ENCODE peak calls at places on chromosome 12, in four cellular contexts. One of them, this sample, is unnamed.

GRCh38 chr12:101004891-101005290 is 205.1 kb downstream of the SLC5A8 start:
- DNase-seq in K562: no peak
- DNase-seq in GM12878: no peak
- DNase-seq in SK-N-SH: no peak
- DNase-seq in this sample: no peak

GRCh38 chr12:28027328-28027727 is 54.8 kb upstream of the PTHLH start:
- DNase-seq in K562: no peak
- DNase-seq in SK-N-SH: no peak
- DNase-seq in GM12878: no peak
- DNase-seq in this sample: no peak

GRCh38 chr12:119178544-119179334 is at the start of gene HSPB8:
- DNase-seq in K562: peak
- DNase-seq in SK-N-SH: peak
- DNase-seq in GM12878: no peak
- DNase-seq in this sample: peak

GRCh38 chr12:130658106-130658505 is 58.0 kb downstream of the RIMBP2 start:
- DNase-seq in GM12878: no peak
- DNase-seq in K562: no peak
- DNase-seq in SK-N-SH: no peak
- DNase-seq in this sample: no peak

GRCh38 chr12:123264642-123265041 is 7.0 kb downstream of the CDK2AP1 start:
- DNase-seq in SK-N-SH: peak
- DNase-seq in GM12878: no peak
- DNase-seq in K562: peak
- DNase-seq in this sample: peak

GRCh38 chr12:116346222-116346621 is 68.7 kb upstream of the MED13L start:
- DNase-seq in SK-N-SH: peak
- DNase-seq in K562: peak
- DNase-seq in GM12878: no peak
- DNase-seq in this sample: no peak

GRCh38 chr12:80598004-80598606 is 109.3 kb upstream of the MYF6 start:
- DNase-seq in GM12878: no peak
- DNase-seq in SK-N-SH: no peak
- DNase-seq in K562: no peak
- DNase-seq in this sample: peak

GRCh38 chr12:124323771-124324530 is 29.1 kb downstream of the RFLNA start:
- DNase-seq in SK-N-SH: no peak
- DNase-seq in K562: no peak
- DNase-seq in GM12878: no peak
- DNase-seq in this sample: no peak

GRCh38 chr12:42568952-42569916 is 20.3 kb downstream of the PRICKLE1 start:
- DNase-seq in SK-N-SH: no peak
- DNase-seq in GM12878: peak
- DNase-seq in K562: peak
- DNase-seq in this sample: no peak

GRCh38 chr12:68617160-68617926 is 6.6 kb downstream of the RAP1B start:
- DNase-seq in K562: no peak
- DNase-seq in GM12878: no peak
- DNase-seq in SK-N-SH: no peak
- DNase-seq in this sample: no peak

GRCh38 chr12:104360157-104360556 is 56.6 kb downstream of the EID3 start:
- DNase-seq in GM12878: no peak
- DNase-seq in SK-N-SH: no peak
- DNase-seq in K562: no peak
- DNase-seq in this sample: no peak

GRCh38 chr12:103677341-103677740 is 90.3 kb downstream of the STAB2 start:
- DNase-seq in SK-N-SH: no peak
- DNase-seq in K562: no peak
- DNase-seq in GM12878: no peak
- DNase-seq in this sample: peak

GRCh38 chr12:25970916-25971674 is 12.6 kb downstream of the RASSF8 start:
- DNase-seq in SK-N-SH: no peak
- DNase-seq in K562: no peak
- DNase-seq in GM12878: no peak
- DNase-seq in this sample: no peak

DNA sequence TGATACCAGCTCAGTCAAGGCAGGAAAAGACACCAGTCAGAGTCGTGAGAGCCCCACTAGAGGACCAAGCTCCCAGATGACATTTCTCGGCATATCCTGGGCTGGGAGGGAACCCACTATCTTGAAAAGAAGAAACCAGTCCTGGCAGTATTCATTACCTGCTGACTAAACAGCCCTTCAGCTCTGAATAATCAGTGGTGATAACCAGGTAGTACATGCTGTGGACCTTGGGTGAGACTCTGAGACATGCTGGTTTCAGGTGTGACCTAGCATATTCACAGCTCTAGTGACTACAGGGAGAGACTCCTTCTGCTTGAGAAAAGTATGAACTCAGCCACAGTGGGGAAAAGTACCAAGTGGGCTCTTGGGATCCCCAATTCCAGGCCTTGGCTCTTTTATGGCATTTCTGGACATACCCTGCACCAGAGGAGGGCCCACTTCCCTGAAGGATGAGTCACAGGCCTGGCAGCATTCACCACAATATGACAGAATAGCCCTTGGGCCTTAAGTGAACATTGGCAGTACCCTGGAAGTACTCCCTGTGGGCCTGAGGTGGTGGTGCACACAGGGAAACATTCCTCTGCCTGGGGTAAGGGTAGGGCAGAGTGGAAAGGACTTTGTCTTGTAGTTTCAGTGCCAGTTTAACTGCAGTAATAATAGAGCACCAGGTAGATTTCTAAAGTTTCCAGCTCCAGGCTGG is 82.6 kb upstream of the SLC38A4 start:
- DNase-seq in SK-N-SH: no peak
- DNase-seq in K562: no peak
- DNase-seq in GM12878: no peak
- DNase-seq in this sample: no peak
- TF ChIP-seq MAX in SK-N-SH: peak
- TF ChIP-seq MAX in K562: no peak
- TF ChIP-seq MAX in GM12878: no peak
- TF ChIP-seq MAX in this sample: no peak

GRCh38 chr12:92702754-92703679 is at the start of gene PLEKHG7:
- DNase-seq in SK-N-SH: no peak
- DNase-seq in GM12878: peak
- DNase-seq in K562: no peak
- DNase-seq in this sample: no peak
- TF ChIP-seq USF2 in SK-N-SH: no peak
- TF ChIP-seq USF2 in GM12878: no peak
- TF ChIP-seq USF2 in K562: no peak
- TF ChIP-seq USF2 in this sample: no peak

GRCh38 chr12:65707051-65707450 is 117.2 kb upstream of the HMGA2 start:
- DNase-seq in SK-N-SH: no peak
- DNase-seq in GM12878: no peak
- DNase-seq in K562: no peak
- DNase-seq in this sample: no peak
- TF ChIP-seq USF1 in SK-N-SH: no peak
- TF ChIP-seq USF1 in GM12878: no peak
- TF ChIP-seq USF1 in K562: no peak
- TF ChIP-seq USF1 in this sample: no peak

GRCh38 chr12:50637870-50638481 is 125.9 kb upstream of the ATF1 start:
- DNase-seq in K562: peak
- DNase-seq in SK-N-SH: peak
- DNase-seq in GM12878: no peak
- DNase-seq in this sample: no peak
- TF ChIP-seq MAX in K562: no peak
- TF ChIP-seq MAX in SK-N-SH: no peak
- TF ChIP-seq MAX in GM12878: no peak
- TF ChIP-seq MAX in this sample: no peak

DNA sequence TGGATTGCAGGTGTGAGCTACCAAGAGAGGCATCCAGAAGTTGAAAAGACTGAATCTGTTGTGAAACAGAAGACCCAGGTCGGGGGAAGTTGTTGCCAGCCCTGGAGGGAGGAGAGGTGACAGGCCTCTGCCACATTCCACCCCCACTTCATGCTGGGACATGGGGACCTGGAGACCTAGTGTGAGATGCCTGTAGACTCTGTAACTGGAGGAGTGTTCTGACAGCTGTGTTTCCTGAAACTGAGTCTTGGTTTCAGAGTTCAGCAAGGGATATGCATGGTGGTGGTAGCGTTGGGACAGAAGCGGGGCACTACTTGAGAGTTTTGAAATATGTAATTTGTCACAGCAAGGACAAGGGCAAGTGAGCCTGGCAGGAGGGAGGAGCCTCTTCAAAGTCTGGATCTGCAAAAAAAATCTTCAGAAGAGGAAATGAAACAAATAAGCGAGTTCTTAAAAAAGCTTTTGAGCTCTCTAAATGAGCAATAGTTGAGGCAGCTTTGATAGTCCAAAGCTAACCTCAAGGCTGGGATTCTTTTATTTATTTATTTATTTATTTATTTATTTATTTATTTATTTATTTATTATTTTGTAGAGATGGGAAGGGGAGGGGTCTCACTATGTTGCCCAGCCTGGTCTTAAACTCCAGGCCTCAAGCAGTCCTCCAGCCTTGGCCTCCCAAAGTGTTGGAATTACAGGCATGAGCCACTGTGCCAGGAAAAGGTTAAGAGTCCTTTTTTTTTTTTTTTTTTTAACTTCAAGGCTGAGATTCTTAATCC is 58.9 kb upstream of the EEA1 start:
- DNase-seq in SK-N-SH: no peak
- DNase-seq in GM12878: peak
- DNase-seq in K562: no peak
- DNase-seq in this sample: peak
- TF ChIP-seq USF2 in SK-N-SH: no peak
- TF ChIP-seq USF2 in GM12878: no peak
- TF ChIP-seq USF2 in K562: no peak
- TF ChIP-seq USF2 in this sample: no peak

GRCh38 chr12:71744522-71745300 is 10.0 kb upstream of the RAB21 start:
- DNase-seq in K562: no peak
- DNase-seq in GM12878: no peak
- DNase-seq in SK-N-SH: no peak
- DNase-seq in this sample: no peak

GRCh38 chr12:71752887-71753286 is 1.8 kb upstream of the RAB21 start:
- DNase-seq in K562: peak
- DNase-seq in SK-N-SH: no peak
- DNase-seq in GM12878: no peak
- DNase-seq in this sample: no peak

GRCh38 chr12:71748081-71748850 is 6.4 kb upstream of the RAB21 start:
- DNase-seq in SK-N-SH: no peak
- DNase-seq in K562: no peak
- DNase-seq in GM12878: no peak
- DNase-seq in this sample: no peak

GRCh38 chr12:71742998-71743397 is 11.7 kb upstream of the RAB21 start:
- DNase-seq in SK-N-SH: no peak
- DNase-seq in K562: no peak
- DNase-seq in GM12878: no peak
- DNase-seq in this sample: no peak

GRCh38 chr12:71746983-71747611 is 7.6 kb upstream of the RAB21 start:
- DNase-seq in K562: peak
- DNase-seq in GM12878: peak
- DNase-seq in SK-N-SH: peak
- DNase-seq in this sample: peak
- TF ChIP-seq USF1 in K562: no peak
- TF ChIP-seq USF1 in GM12878: no peak
- TF ChIP-seq USF1 in SK-N-SH: no peak
- TF ChIP-seq USF1 in this sample: no peak

DNA sequence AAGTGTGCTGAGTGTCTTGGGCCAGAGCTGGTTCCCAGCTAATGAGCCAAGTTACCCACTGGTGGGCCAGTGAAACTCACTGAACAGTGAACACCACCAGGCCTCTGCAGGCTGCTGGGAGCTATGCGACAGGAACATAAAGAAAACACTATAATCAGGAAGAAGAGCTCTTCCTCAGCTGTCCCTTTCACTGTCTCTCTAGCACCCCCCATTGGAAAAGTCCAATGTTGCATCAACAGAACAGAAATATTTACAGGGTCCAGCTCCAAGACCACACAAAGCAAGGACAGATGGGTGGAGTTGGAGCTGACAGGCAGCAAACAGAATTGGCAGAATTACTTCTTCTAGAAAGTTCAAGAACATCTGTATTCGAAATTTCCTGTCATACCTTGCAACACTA is 903.6 kb upstream of the TMEM132C start:
- DNase-seq in K562: peak
- DNase-seq in SK-N-SH: no peak
- DNase-seq in GM12878: no peak
- DNase-seq in this sample: no peak
- TF ChIP-seq MAX in K562: no peak
- TF ChIP-seq MAX in SK-N-SH: no peak
- TF ChIP-seq MAX in GM12878: no peak
- TF ChIP-seq MAX in this sample: no peak

GRCh38 chr12:78290606-78291345 is 460.1 kb downstream of the NAV3 start:
- DNase-seq in SK-N-SH: no peak
- DNase-seq in K562: no peak
- DNase-seq in GM12878: no peak
- DNase-seq in this sample: no peak
- TF ChIP-seq USF2 in SK-N-SH: no peak
- TF ChIP-seq USF2 in K562: no peak
- TF ChIP-seq USF2 in GM12878: no peak
- TF ChIP-seq USF2 in this sample: no peak

GRCh38 chr12:109944975-109945374 is 44.9 kb downstream of the TCHP start:
- DNase-seq in SK-N-SH: peak
- DNase-seq in GM12878: no peak
- DNase-seq in K562: no peak
- DNase-seq in this sample: peak

GRCh38 chr12:109948382-109948781 is 47.8 kb downstream of the GIT2 start:
- DNase-seq in K562: no peak
- DNase-seq in SK-N-SH: no peak
- DNase-seq in GM12878: no peak
- DNase-seq in this sample: no peak

GRCh38 chr12:109946913-109947312 is 46.8 kb downstream of the TCHP start:
- DNase-seq in GM12878: no peak
- DNase-seq in K562: no peak
- DNase-seq in SK-N-SH: no peak
- DNase-seq in this sample: no peak

GRCh38 chr12:109947511-109947910 is 47.4 kb downstream of the TCHP start:
- DNase-seq in K562: no peak
- DNase-seq in SK-N-SH: no peak
- DNase-seq in GM12878: no peak
- DNase-seq in this sample: no peak

DNA sequence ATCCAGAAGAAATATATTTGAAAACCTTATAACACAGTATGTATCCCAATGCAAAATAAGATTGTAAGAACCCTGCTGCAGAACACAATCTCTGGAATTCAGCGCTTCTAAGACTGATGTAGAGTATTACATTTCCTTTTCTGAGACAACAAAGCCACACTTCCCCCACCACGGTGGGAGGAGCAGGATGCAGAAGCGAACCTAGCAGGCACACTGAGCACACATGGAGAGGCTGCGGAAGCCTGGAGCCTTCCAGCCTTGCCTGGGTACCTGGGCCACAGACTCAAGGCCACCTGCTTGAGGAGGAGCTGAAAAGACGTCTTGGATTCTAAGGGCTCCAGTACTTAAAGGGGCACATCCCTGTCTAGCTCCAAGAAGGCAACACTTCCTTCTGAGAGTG is 46.4 kb downstream of the TCHP start:
- DNase-seq in SK-N-SH: no peak
- DNase-seq in GM12878: no peak
- DNase-seq in K562: no peak
- DNase-seq in this sample: peak
- TF ChIP-seq USF1 in SK-N-SH: no peak
- TF ChIP-seq USF1 in GM12878: no peak
- TF ChIP-seq USF1 in K562: no peak
- TF ChIP-seq USF1 in this sample: no peak